ENCODE peak calls at places on chromosomes 2 and 18, in five cellular contexts. One of them, this sample, is unnamed. For H3K4me1, the result is how much of the 10 kb centered on the place peaks cover.

GRCh38 chr2:30264236-30264635 is 32.9 kb downstream of the LBH start:
- DNase-seq in GM23248: no peak
- DNase-seq in MM.1S: no peak
- DNase-seq in neural progenitor cell: no peak
- DNase-seq in OCI-LY7: no peak
- DNase-seq in this sample: no peak

GRCh38 chr2:190791347-190791982 is 89.2 kb upstream of the GLS start:
- DNase-seq in GM23248: peak
- DNase-seq in MM.1S: no peak
- DNase-seq in neural progenitor cell: no peak
- DNase-seq in OCI-LY7: no peak
- DNase-seq in this sample: no peak

GRCh38 chr18:37985126-37985525 is 419.5 kb upstream of the CELF4 start:
- DNase-seq in GM23248: no peak
- DNase-seq in MM.1S: no peak
- DNase-seq in neural progenitor cell: peak
- DNase-seq in OCI-LY7: no peak
- DNase-seq in this sample: no peak

GRCh38 chr18:71105078-71105819 is 816.4 kb downstream of the SOCS6 start:
- DNase-seq in GM23248: peak
- DNase-seq in MM.1S: no peak
- DNase-seq in neural progenitor cell: peak
- DNase-seq in OCI-LY7: no peak
- DNase-seq in this sample: no peak

GRCh38 chr2:96148410-96149217 is 3.4 kb upstream of the DUSP2 start:
- DNase-seq in GM23248: peak
- DNase-seq in MM.1S: no peak
- DNase-seq in neural progenitor cell: peak
- DNase-seq in OCI-LY7: peak
- DNase-seq in this sample: peak

GRCh38 chr2:70344195-70344594 is 42.3 kb upstream of the FAM136A start:
- DNase-seq in GM23248: peak
- DNase-seq in MM.1S: no peak
- DNase-seq in neural progenitor cell: no peak
- DNase-seq in OCI-LY7: no peak
- DNase-seq in this sample: no peak

GRCh38 chr2:18119883-18120282 is 241.4 kb downstream of the KCNS3 start:
- DNase-seq in GM23248: peak
- DNase-seq in MM.1S: no peak
- DNase-seq in neural progenitor cell: no peak
- DNase-seq in OCI-LY7: no peak
- DNase-seq in this sample: no peak

GRCh38 chr18:75581336-75582121 is 154.0 kb upstream of the SMIM21 start:
- DNase-seq in GM23248: peak
- DNase-seq in MM.1S: no peak
- DNase-seq in neural progenitor cell: peak
- DNase-seq in OCI-LY7: no peak
- DNase-seq in this sample: no peak

GRCh38 chr2:157698430-157698829 is 69.8 kb upstream of the ACVR1C start:
- DNase-seq in GM23248: no peak
- DNase-seq in MM.1S: no peak
- DNase-seq in neural progenitor cell: no peak
- DNase-seq in OCI-LY7: no peak
- DNase-seq in this sample: no peak

GRCh38 chr2:10614940-10615339 is 74.8 kb downstream of the NOL10 start:
- DNase-seq in GM23248: peak
- DNase-seq in MM.1S: no peak
- DNase-seq in neural progenitor cell: no peak
- DNase-seq in OCI-LY7: no peak
- DNase-seq in this sample: no peak

GRCh38 chr2:127226520-127227263 is 6.6 kb upstream of the CYP27C1 start:
- DNase-seq in GM23248: peak
- DNase-seq in MM.1S: no peak
- DNase-seq in neural progenitor cell: no peak
- DNase-seq in OCI-LY7: no peak
- DNase-seq in this sample: peak

GRCh38 chr2:36466135-36466534 is 110.6 kb downstream of the CRIM1 start:
- DNase-seq in GM23248: no peak
- DNase-seq in MM.1S: no peak
- DNase-seq in neural progenitor cell: no peak
- DNase-seq in OCI-LY7: peak
- DNase-seq in this sample: no peak

GRCh38 chr18:41357708-41358107 is 597.3 kb upstream of the PIK3C3 start:
- DNase-seq in GM23248: no peak
- DNase-seq in MM.1S: no peak
- DNase-seq in neural progenitor cell: no peak
- DNase-seq in OCI-LY7: no peak
- DNase-seq in this sample: no peak
- TF ChIP-seq EZH2phosphoT487 in GM23248: no peak
- TF ChIP-seq EZH2phosphoT487 in MM.1S: no peak
- TF ChIP-seq EZH2phosphoT487 in neural progenitor cell: no peak
- TF ChIP-seq EZH2phosphoT487 in OCI-LY7: no peak
- TF ChIP-seq EZH2phosphoT487 in this sample: no peak

GRCh38 chr2:85999131-85999831 is 106.4 kb downstream of the POLR1A start:
- DNase-seq in GM23248: peak
- DNase-seq in MM.1S: peak
- DNase-seq in neural progenitor cell: no peak
- DNase-seq in OCI-LY7: peak
- DNase-seq in this sample: no peak
- H3K4me1 ChIP-seq in GM23248: half or more
- H3K4me1 ChIP-seq in MM.1S: half or more
- H3K4me1 ChIP-seq in neural progenitor cell: under half
- H3K4me1 ChIP-seq in OCI-LY7: under half
- H3K4me1 ChIP-seq in this sample: under half

DNA sequence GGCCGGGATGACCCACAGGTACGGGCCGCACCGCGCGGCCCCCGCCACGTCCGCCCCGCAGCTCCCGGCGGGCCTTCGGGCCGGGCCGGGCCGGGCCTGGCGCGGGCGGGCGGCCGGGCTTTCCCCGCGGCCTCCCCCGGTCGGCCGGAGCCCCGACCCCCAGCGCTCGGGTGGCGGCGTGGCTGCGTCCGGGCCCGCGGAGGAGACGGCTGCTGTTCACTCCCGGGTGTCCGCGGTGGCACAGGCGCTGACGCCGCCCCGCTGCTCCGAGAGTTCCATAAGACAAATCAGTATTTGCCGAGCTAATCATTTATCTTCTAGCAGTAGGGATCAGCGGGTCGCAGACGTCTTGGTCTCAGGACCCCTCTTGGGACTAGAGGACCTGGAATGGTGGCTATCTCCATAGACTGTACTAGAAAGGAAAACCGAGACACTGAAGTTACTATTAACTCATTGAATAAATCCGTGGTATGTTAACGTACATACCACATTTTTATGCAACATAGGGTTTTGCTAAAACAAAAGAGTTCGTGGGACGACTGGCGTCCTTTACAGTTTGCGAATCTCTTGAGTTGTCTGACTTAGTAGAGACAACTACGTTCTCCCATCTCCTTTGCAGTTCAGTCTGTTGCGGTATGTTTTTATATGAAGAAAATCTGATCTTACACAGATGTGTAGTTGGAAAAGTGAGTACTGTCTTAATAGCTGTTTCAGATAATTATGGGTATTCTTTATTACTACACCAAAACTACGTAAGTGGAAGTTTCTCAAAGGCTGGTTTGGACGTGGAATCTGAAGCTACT is 508 bp downstream of the LIMS1 start:
- DNase-seq in GM23248: peak
- DNase-seq in MM.1S: peak
- DNase-seq in neural progenitor cell: peak
- DNase-seq in OCI-LY7: peak
- DNase-seq in this sample: no peak
- TF ChIP-seq EZH2phosphoT487 in GM23248: no peak
- TF ChIP-seq EZH2phosphoT487 in MM.1S: no peak
- TF ChIP-seq EZH2phosphoT487 in neural progenitor cell: no peak
- TF ChIP-seq EZH2phosphoT487 in OCI-LY7: no peak
- TF ChIP-seq EZH2phosphoT487 in this sample: no peak

GRCh38 chr18:56283346-56283745 is 355.0 kb downstream of the TXNL1 start:
- DNase-seq in GM23248: peak
- DNase-seq in MM.1S: no peak
- DNase-seq in neural progenitor cell: no peak
- DNase-seq in OCI-LY7: no peak
- DNase-seq in this sample: no peak

GRCh38 chr18:56284319-56284718 is 354.1 kb downstream of the TXNL1 start:
- DNase-seq in GM23248: peak
- DNase-seq in MM.1S: no peak
- DNase-seq in neural progenitor cell: no peak
- DNase-seq in OCI-LY7: no peak
- DNase-seq in this sample: no peak

GRCh38 chr18:56289381-56289780 is 349.0 kb downstream of the TXNL1 start:
- DNase-seq in GM23248: no peak
- DNase-seq in MM.1S: no peak
- DNase-seq in neural progenitor cell: no peak
- DNase-seq in OCI-LY7: no peak
- DNase-seq in this sample: no peak

GRCh38 chr18:56285387-56286055 is 352.9 kb downstream of the TXNL1 start:
- DNase-seq in GM23248: peak
- DNase-seq in MM.1S: no peak
- DNase-seq in neural progenitor cell: no peak
- DNase-seq in OCI-LY7: no peak
- DNase-seq in this sample: no peak

GRCh38 chr18:56286775-56287174 is 351.6 kb downstream of the TXNL1 start:
- DNase-seq in GM23248: peak
- DNase-seq in MM.1S: no peak
- DNase-seq in neural progenitor cell: no peak
- DNase-seq in OCI-LY7: no peak
- DNase-seq in this sample: no peak
- H3K4me1 ChIP-seq in GM23248: under half
- H3K4me1 ChIP-seq in MM.1S: under half
- H3K4me1 ChIP-seq in neural progenitor cell: under half
- H3K4me1 ChIP-seq in OCI-LY7: under half
- H3K4me1 ChIP-seq in this sample: under half

GRCh38 chr18:36271153-36271552 is 26.4 kb upstream of the FHOD3 start:
- DNase-seq in GM23248: no peak
- DNase-seq in MM.1S: no peak
- DNase-seq in neural progenitor cell: no peak
- DNase-seq in OCI-LY7: no peak
- DNase-seq in this sample: no peak
- TF ChIP-seq EZH2phosphoT487 in GM23248: no peak
- TF ChIP-seq EZH2phosphoT487 in MM.1S: no peak
- TF ChIP-seq EZH2phosphoT487 in neural progenitor cell: no peak
- TF ChIP-seq EZH2phosphoT487 in OCI-LY7: no peak
- TF ChIP-seq EZH2phosphoT487 in this sample: no peak

DNA sequence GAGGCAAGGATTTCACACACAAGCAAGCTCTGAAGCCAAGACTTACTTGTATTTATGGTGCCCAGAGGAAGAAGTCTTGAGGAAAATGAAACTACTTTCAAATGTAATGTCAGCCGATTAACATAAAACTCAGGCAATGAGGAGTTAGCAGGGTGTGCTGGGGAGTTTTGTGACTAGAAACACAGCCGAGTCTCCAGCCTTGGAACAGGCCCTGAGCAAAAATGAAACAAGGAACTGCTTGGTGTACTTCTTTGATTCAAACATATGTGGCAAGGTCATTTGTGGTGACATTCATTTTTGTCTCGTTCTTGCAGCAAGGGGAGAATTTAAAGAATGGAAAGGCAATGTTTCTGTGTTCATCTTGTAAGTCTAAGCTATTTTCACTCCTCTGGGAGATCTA is 4.4 kb downstream of the DYTN start:
- DNase-seq in GM23248: no peak
- DNase-seq in MM.1S: peak
- DNase-seq in neural progenitor cell: no peak
- DNase-seq in OCI-LY7: no peak
- DNase-seq in this sample: no peak
- H3K4me1 ChIP-seq in GM23248: under half
- H3K4me1 ChIP-seq in MM.1S: under half
- H3K4me1 ChIP-seq in neural progenitor cell: under half
- H3K4me1 ChIP-seq in OCI-LY7: under half
- H3K4me1 ChIP-seq in this sample: under half

DNA sequence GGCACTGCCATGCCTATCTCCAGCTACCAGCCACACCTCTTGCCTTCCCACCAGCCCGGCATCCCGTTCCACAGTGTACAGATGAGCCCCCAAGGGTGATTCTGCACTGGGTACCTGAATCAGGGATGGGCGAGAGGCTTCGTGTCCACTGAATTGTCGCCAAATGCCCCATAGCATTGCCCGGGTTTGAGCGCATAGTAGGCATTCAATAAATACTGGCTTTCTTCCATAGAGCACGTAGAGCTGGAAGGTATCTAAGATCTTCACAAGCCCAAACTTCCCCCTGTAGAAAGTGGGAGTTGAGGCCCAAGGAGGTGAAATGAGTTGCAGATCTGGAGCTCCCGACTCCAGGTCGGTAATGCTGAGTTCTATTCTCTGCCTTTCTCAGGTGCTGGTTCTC is 358.7 kb downstream of the LPIN1 start:
- DNase-seq in GM23248: no peak
- DNase-seq in MM.1S: no peak
- DNase-seq in neural progenitor cell: no peak
- DNase-seq in OCI-LY7: no peak
- DNase-seq in this sample: no peak
- TF ChIP-seq EZH2phosphoT487 in GM23248: no peak
- TF ChIP-seq EZH2phosphoT487 in MM.1S: no peak
- TF ChIP-seq EZH2phosphoT487 in neural progenitor cell: no peak
- TF ChIP-seq EZH2phosphoT487 in OCI-LY7: no peak
- TF ChIP-seq EZH2phosphoT487 in this sample: no peak

GRCh38 chr2:66539452-66539851 is 104.5 kb downstream of the MEIS1 start:
- DNase-seq in GM23248: peak
- DNase-seq in MM.1S: no peak
- DNase-seq in neural progenitor cell: no peak
- DNase-seq in OCI-LY7: no peak
- DNase-seq in this sample: no peak

GRCh38 chr2:66537001-66537400 is 102.1 kb downstream of the MEIS1 start:
- DNase-seq in GM23248: no peak
- DNase-seq in MM.1S: no peak
- DNase-seq in neural progenitor cell: peak
- DNase-seq in OCI-LY7: no peak
- DNase-seq in this sample: no peak

GRCh38 chr2:66536290-66536673 is 101.4 kb downstream of the MEIS1 start:
- DNase-seq in GM23248: no peak
- DNase-seq in MM.1S: no peak
- DNase-seq in neural progenitor cell: no peak
- DNase-seq in OCI-LY7: no peak
- DNase-seq in this sample: no peak

GRCh38 chr2:66535574-66536289 is 100.8 kb downstream of the MEIS1 start:
- DNase-seq in GM23248: no peak
- DNase-seq in MM.1S: no peak
- DNase-seq in neural progenitor cell: no peak
- DNase-seq in OCI-LY7: no peak
- DNase-seq in this sample: no peak

DNA sequence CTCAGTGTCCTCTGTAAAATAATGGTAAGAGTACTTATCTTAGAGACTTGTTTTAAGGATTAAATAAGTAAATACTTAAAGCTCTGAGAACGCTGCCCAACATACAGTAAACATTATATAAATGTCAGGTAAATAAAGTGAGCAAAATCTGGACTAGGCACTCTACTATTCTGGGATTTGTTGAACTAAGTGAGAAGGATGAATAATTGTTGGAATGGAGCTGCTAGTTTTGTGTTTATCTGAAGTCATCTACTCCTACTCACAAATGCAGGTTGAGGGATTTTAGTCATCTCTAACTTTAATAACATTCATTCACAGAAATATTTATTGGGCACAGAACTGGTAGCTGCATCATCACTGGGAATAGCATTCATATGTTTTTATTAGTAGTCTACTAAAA is 103.4 kb downstream of the MEIS1 start:
- DNase-seq in GM23248: peak
- DNase-seq in MM.1S: no peak
- DNase-seq in neural progenitor cell: no peak
- DNase-seq in OCI-LY7: no peak
- DNase-seq in this sample: no peak
- H3K4me1 ChIP-seq in GM23248: under half
- H3K4me1 ChIP-seq in MM.1S: under half
- H3K4me1 ChIP-seq in neural progenitor cell: half or more
- H3K4me1 ChIP-seq in OCI-LY7: under half
- H3K4me1 ChIP-seq in this sample: under half

GRCh38 chr2:46231721-46232120 is 65.5 kb upstream of the EPAS1 start:
- DNase-seq in GM23248: no peak
- DNase-seq in MM.1S: no peak
- DNase-seq in neural progenitor cell: no peak
- DNase-seq in OCI-LY7: no peak
- DNase-seq in this sample: no peak
- TF ChIP-seq EZH2phosphoT487 in GM23248: no peak
- TF ChIP-seq EZH2phosphoT487 in MM.1S: no peak
- TF ChIP-seq EZH2phosphoT487 in neural progenitor cell: no peak
- TF ChIP-seq EZH2phosphoT487 in OCI-LY7: no peak
- TF ChIP-seq EZH2phosphoT487 in this sample: no peak